ENCODE peak calls at places on chromosomes 4 and X, in nine cellular contexts. E is upper lobe of right lung, L is tibial artery, N is left ventricle myocardium inferior, C is foreskin keratinocyte, B is left lung, G is coronary artery, Y is RWPE1, Q is K562. Z is an unnamed sample.

GRCh38 chr4:96652158-96652557 is 812.3 kb downstream of the PDHA2 start:
- DNase-seq in C (no peak), E (no peak), Q (no peak), L (no peak), N (no peak), G (no peak), B (no peak), Y (no peak), Z (no peak)

GRCh38 chr4:138838251-138838650 is 177.3 kb upstream of the NOCT start:
- DNase-seq in B (no peak), Q (no peak), N (no peak), G (no peak), Y (no peak), L (no peak), E (no peak), C (no peak), Z (no peak)

GRCh38 chrX:10062352-10062751 is 94.4 kb upstream of the CLCN4 start:
- DNase-seq in G (no peak), Q (no peak), B (no peak), Y (no peak), E (no peak), L (no peak), C (no peak), N (no peak), Z (no peak)

GRCh38 chr4:108247511-108248088 is 78.9 kb upstream of the LEF1 start:
- DNase-seq in E (peak; percentile 59), C (peak; percentile 25), Q (peak; percentile 43), Y (no peak), L (no peak), N (no peak), B (no peak), G (no peak), Z (no peak)

GRCh38 chrX:133607419-133608348 is 192.4 kb upstream of the GPC4 start:
- DNase-seq in G (no peak), E (no peak), B (no peak), Y (no peak), C (no peak), N (no peak), Q (no peak), L (no peak), Z (no peak)

GRCh38 chr4:164212134-164212533 is 541.8 kb upstream of the SMIM31 start:
- DNase-seq in Q (no peak), G (no peak), Y (peak; percentile 57), C (peak; percentile 47), E (no peak), L (no peak), N (no peak), B (no peak), Z (no peak)

GRCh38 chr4:134160211-134160610 is 41.4 kb downstream of the PABPC4L start:
- DNase-seq in N (no peak), L (no peak), C (peak; percentile 91), B (no peak), Q (no peak), G (no peak), Y (no peak), E (no peak), Z (no peak)

GRCh38 chr4:8538703-8539567 is 41.3 kb upstream of the GPR78 start:
- DNase-seq in L (no peak), E (peak; percentile 53), C (peak; percentile 40), G (no peak), Y (peak; percentile 76), B (peak; percentile 68), N (no peak), Q (no peak), Z (no peak)

GRCh38 chr4:131344761-131345160 is 1804.3 kb upstream of the PCDH10 start:
- DNase-seq in N (no peak), Q (no peak), C (no peak), G (no peak), Y (no peak), B (no peak), L (no peak), E (no peak), Z (no peak)

GRCh38 chrX:34350552-34350951 is 218.4 kb upstream of the FAM47A start:
- DNase-seq in B (no peak), G (no peak), N (no peak), E (no peak), Y (no peak), C (no peak), L (no peak), Q (no peak), Z (no peak)

GRCh38 chrX:2572740-2573139 is 72.0 kb upstream of the DHRSX start:
- DNase-seq in N (no peak), E (no peak), C (no peak), Q (no peak), G (no peak), Y (peak; percentile 34), B (no peak), L (no peak), Z (no peak)

GRCh38 chrX:151790421-151791160 is 56.0 kb downstream of the CNGA2 start:
- DNase-seq in G (no peak), Q (no peak), Y (no peak), B (no peak), N (no peak), E (no peak), C (no peak), L (no peak), Z (no peak)

GRCh38 chrX:77742788-77743476 is 43.1 kb downstream of the ATRX start:
- DNase-seq in L (peak; percentile 32), Y (no peak), N (peak; percentile 38), Q (no peak), E (no peak), B (no peak), G (no peak), C (no peak), Z (no peak)

GRCh38 chr4:149549911-149550310 is 265.7 kb downstream of the IQCM start:
- DNase-seq in G (no peak), L (no peak), Y (peak; percentile 3), Q (no peak), C (no peak), B (no peak), N (no peak), E (no peak), Z (no peak)

GRCh38 chrX:50202539-50202938 is 1.7 kb upstream of the AKAP4 start:
- DNase-seq in G (no peak), L (no peak), Q (no peak), Y (peak; percentile 15), N (no peak), C (peak; percentile 14), B (no peak), E (no peak), Z (no peak)

GRCh38 chr4:153099391-153100140 is 104.7 kb upstream of the TRIM2 start:
- DNase-seq in E (no peak), C (no peak), B (no peak), Q (no peak), L (no peak), Y (no peak), N (no peak), G (no peak), Z (no peak)

GRCh38 chr4:143336828-143337599 is at the start of gene GAB1:
- DNase-seq in G (no peak), B (peak; percentile 53), Y (peak; percentile 44), C (peak; percentile 66), Q (peak; percentile 67), L (peak; percentile 80), N (peak; percentile 81), E (peak; percentile 90), Z (peak; percentile 74)

GRCh38 chrX:24395775-24396174 is 35.3 kb downstream of the SUPT20HL1 start:
- DNase-seq in G (no peak), E (no peak), Y (peak; percentile 40), C (no peak), L (no peak), Q (peak; percentile 40), B (no peak), N (no peak), Z (peak; percentile 27)

GRCh38 chrX:11171956-11172355 is 60.8 kb downstream of the HCCS start:
- DNase-seq in N (no peak), B (no peak), L (no peak), Q (no peak), C (no peak), G (no peak), E (no peak), Y (no peak), Z (no peak)

GRCh38 chrX:298993-299392 is 17.8 kb downstream of the PLCXD1 start:
- DNase-seq in E (no peak), G (no peak), Q (no peak), C (no peak), B (peak; percentile 24), L (no peak), Y (no peak), N (no peak), Z (no peak)

GRCh38 chrX:119391279-119391678 is 7.9 kb upstream of the SLC25A43 start:
- DNase-seq in N (no peak), B (no peak), Q (peak; percentile 30), E (no peak), C (no peak), Y (no peak), L (no peak), G (no peak), Z (no peak)
- TF ChIP-seq CTCF in N (no peak), B (no peak), Q (peak; percentile 8), E (peak; percentile 22), C (peak; percentile 56), Y (no peak), L (no peak), G (no peak), Z (no peak)

DNA sequence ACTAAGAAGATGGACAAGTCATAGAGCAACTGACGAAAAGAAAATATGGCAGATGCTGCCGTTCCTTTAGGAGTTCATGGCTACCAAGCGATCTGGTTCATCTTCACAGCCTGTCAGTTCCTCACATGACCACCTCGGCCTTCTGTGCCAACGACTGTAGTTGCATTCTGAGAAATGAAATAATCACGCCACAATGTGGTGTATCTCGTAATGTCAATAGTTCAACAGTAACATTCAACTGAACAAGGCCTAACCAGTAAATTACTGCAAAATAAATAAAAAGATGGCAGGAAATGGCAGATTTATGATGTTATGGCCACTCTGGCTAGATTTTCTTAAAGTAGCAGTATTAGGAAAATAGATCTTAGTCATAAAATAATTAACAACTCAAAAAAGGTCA is 4.4 kb downstream of the GPRIN3 start:
- DNase-seq in N (no peak), Q (no peak), B (no peak), C (no peak), E (peak; percentile 59), L (peak; percentile 30), G (no peak), Y (no peak), Z (no peak)
- H3K27ac ChIP-seq in N (peak overlapping the region; percentile 85), Q (no peak overlapping the region), B (no peak overlapping the region), C (no peak overlapping the region), E (no peak overlapping the region), L (no peak overlapping the region), G (no peak overlapping the region), Y (no peak overlapping the region), Z (no peak overlapping the region)

GRCh38 chrX:141467442-141467841 is 117.1 kb downstream of the SPANXA1 start:
- DNase-seq in C (no peak), Q (no peak), L (no peak), Y (no peak), G (no peak), E (no peak), B (no peak), N (no peak), Z (no peak)
- TF ChIP-seq CTCF in C (no peak), Q (no peak), L (no peak), Y (no peak), G (no peak), E (no peak), B (no peak), N (no peak), Z (no peak)

DNA sequence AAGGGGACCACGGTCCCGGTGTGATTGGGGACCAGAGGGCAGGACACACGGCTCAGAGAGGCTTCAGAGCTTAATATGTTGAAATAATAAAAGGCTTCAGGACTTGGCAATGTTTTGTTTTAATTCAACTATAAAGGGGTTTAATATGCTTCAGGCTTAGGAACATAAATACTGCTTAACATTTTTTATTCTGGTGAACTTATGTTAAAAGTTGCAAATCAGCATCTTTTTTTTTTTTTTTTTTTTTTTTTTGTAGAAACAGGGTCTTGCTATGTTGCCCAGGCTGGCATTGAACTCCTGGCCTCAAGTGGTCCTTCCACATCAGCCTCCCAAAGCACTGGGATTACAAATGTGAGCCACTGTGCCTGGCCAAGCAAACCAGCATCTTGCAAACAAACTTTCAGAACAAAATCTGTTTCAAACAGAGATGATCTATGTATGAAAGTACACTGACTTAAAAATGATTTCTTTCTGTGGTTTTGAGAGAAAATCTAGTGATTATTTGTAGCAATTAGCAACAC is 37.7 kb downstream of the RHOH start:
- DNase-seq in Y (no peak), C (no peak), L (no peak), B (no peak), E (no peak), G (no peak), N (no peak), Q (no peak), Z (no peak)
- H3K27ac ChIP-seq in Y (no peak overlapping the region), C (no peak overlapping the region), L (no peak overlapping the region), B (no peak overlapping the region), E (no peak overlapping the region), G (no peak overlapping the region), N (no peak overlapping the region), Q (no peak overlapping the region), Z (no peak overlapping the region)